ENCODE peak calls at places on chromosome 1, in five cellular contexts. I is GM12878, Q is HepG2, K is HCT116, P is SK-N-SH. W is an unnamed sample.

GRCh38 chr1:30955448-30956015 is 47.0 kb upstream of the SDC3 start:
- DNase-seq in I (no peak), Q (no peak), K (no peak), P (no peak), W (no peak)

GRCh38 chr1:41955461-41956159 is 36.9 kb upstream of the HIVEP3 start:
- DNase-seq in I (peak), Q (no peak), K (peak), P (no peak), W (no peak)

GRCh38 chr1:55204997-55205396 is 10.2 kb downstream of the USP24 start:
- DNase-seq in I (no peak), Q (peak), K (no peak), P (no peak), W (no peak)

GRCh38 chr1:22661880-22662279 is 8.8 kb downstream of the C1QB start:
- DNase-seq in I (no peak), Q (no peak), K (no peak), P (no peak), W (no peak)

GRCh38 chr1:222790115-222790514 is 24.7 kb upstream of the DISP1 start:
- DNase-seq in I (no peak), Q (no peak), K (no peak), P (no peak), W (no peak)

GRCh38 chr1:234658143-234658542 is 48.2 kb upstream of the IRF2BP2 start:
- DNase-seq in I (no peak), Q (peak), K (peak), P (no peak), W (peak)

GRCh38 chr1:190000365-190000872 is 477.2 kb downstream of the BRINP3 start:
- DNase-seq in I (no peak), Q (no peak), K (no peak), P (no peak), W (no peak)

GRCh38 chr1:230283678-230284077 is 142.5 kb downstream of the PGBD5 start:
- DNase-seq in I (no peak), Q (no peak), K (no peak), P (no peak), W (no peak)

GRCh38 chr1:192057766-192058165 is 100.5 kb upstream of the RGS18 start:
- DNase-seq in I (no peak), Q (no peak), K (no peak), P (no peak), W (no peak)

GRCh38 chr1:31798433-31799195 is 17.2 kb downstream of the SPOCD1 start:
- DNase-seq in I (no peak), Q (peak), K (no peak), P (no peak), W (no peak)

GRCh38 chr1:38137164-38137563 is 90.6 kb upstream of the POU3F1 start:
- DNase-seq in I (no peak), Q (no peak), K (no peak), P (no peak), W (no peak)

GRCh38 chr1:52674497-52675384 is 23.4 kb downstream of the COA7 start:
- DNase-seq in I (no peak), Q (no peak), K (no peak), P (no peak), W (no peak)

GRCh38 chr1:112328600-112328999 is 67.4 kb upstream of the CTTNBP2NL start:
- DNase-seq in I (no peak), Q (no peak), K (no peak), P (no peak), W (no peak)

GRCh38 chr1:112322018-112322417 is 74.0 kb upstream of the CTTNBP2NL start:
- DNase-seq in I (no peak), Q (no peak), K (no peak), P (no peak), W (no peak)

GRCh38 chr1:112322983-112323678 is 72.9 kb upstream of the CTTNBP2NL start:
- DNase-seq in I (no peak), Q (no peak), K (no peak), P (peak), W (no peak)

GRCh38 chr1:112320035-112320429 is 76.0 kb upstream of the CTTNBP2NL start:
- DNase-seq in I (no peak), Q (no peak), K (no peak), P (no peak), W (no peak)

DNA sequence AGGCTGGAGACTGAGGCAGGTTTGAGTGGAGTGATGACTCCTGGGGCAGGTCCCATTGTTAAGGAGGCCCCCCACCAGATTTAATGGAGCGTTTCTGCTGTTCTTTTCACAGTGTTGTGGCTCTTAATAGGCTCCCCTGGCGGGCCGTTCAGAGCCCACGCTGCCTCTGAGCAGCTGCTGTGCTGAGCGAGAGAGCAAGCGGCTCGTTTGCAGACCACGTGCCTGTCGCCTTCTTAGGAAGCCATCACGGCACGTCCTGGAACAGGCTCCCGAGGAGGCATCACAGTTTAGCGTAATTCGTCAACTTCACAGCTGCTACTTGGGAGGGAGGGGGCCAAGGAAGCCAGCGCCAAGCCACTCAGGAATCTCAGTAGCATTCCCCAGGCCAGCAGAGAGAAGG is 70.5 kb upstream of the CTTNBP2NL start:
- DNase-seq in I (no peak), Q (no peak), K (no peak), P (no peak), W (no peak)
- TF ChIP-seq JUND in I (no peak), Q (no peak), K (no peak), P (no peak), W (no peak)

GRCh38 chr1:203041351-203041932 is 15.2 kb downstream of the PPFIA4 start:
- DNase-seq in I (no peak), Q (no peak), K (no peak), P (no peak), W (no peak)
- TF ChIP-seq JUND in I (no peak), Q (no peak), K (no peak), P (no peak), W (no peak)

DNA sequence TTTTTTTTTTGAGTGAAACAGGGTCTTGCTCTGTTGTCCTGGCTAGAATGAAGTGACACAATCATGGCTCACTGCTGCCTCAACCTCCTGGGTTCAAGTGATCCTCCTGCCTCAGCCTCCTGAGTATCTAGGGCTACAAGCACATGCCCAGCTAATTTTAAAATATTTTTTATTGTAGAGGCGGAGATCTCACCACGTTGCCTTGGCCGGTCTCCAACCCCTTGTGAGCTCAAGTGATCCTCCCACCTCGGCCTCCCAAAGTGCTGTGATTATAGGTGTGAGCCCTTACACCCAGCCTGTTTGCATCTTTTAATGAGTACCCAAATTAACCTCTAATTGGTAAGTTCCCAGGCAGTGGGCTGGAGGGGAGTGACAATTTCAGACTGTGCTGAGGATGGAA is 20.6 kb downstream of the TEX35 start:
- DNase-seq in I (no peak), Q (no peak), K (no peak), P (no peak), W (no peak)
- TF ChIP-seq JUND in I (no peak), Q (no peak), K (no peak), P (no peak), W (no peak)

GRCh38 chr1:176998396-176998795 is 166.1 kb downstream of the ASTN1 start:
- DNase-seq in I (no peak), Q (no peak), K (no peak), P (no peak), W (no peak)
- TF ChIP-seq JUND in I (no peak), Q (no peak), K (no peak), P (no peak), W (no peak)

GRCh38 chr1:212487774-212488435 is 55.2 kb downstream of the NENF start:
- DNase-seq in I (no peak), Q (no peak), K (no peak), P (no peak), W (no peak)

GRCh38 chr1:212486591-212486963 is 53.9 kb downstream of the NENF start:
- DNase-seq in I (no peak), Q (no peak), K (no peak), P (no peak), W (no peak)

GRCh38 chr1:212487286-212487685 is 54.6 kb downstream of the NENF start:
- DNase-seq in I (no peak), Q (no peak), K (no peak), P (no peak), W (no peak)

GRCh38 chr1:212485218-212485609 is 52.5 kb downstream of the NENF start:
- DNase-seq in I (no peak), Q (no peak), K (no peak), P (no peak), W (no peak)

DNA sequence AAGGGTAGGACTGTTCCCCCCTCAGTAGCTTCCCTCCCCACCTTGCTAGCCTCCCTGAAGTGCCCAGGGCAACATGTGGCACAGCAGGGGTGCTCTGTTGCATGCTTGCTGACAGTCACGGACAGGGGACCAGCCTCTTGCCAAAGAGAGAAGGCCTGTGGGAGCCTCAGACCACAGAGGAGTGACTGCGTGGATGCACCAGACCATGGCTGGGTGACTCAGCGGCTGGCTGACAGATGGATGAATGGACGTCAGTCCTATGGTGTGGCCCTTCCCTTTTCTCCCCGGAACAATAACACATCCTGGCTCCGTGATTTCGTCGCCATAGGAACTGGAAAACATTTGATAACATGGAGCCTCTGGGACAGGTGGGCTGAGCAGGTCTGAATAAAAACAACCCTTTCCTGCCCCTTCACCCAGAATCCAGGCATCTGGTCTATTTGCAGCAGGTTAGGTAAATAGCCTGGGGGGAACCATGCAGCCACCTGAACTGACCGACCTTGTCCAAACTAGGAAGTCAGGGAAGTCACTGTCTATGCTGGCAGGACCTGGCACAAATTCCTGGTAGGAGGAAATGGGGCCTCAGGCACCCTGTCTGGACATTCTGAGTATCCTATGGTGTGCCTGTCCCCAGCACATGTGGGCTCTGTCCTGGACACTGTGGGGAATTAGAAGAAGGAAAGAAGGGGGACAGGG is 53.3 kb downstream of the NENF start:
- DNase-seq in I (no peak), Q (peak), K (peak), P (peak), W (peak)
- TF ChIP-seq JUND in I (no peak), Q (no peak), K (peak), P (peak), W (no peak)

DNA sequence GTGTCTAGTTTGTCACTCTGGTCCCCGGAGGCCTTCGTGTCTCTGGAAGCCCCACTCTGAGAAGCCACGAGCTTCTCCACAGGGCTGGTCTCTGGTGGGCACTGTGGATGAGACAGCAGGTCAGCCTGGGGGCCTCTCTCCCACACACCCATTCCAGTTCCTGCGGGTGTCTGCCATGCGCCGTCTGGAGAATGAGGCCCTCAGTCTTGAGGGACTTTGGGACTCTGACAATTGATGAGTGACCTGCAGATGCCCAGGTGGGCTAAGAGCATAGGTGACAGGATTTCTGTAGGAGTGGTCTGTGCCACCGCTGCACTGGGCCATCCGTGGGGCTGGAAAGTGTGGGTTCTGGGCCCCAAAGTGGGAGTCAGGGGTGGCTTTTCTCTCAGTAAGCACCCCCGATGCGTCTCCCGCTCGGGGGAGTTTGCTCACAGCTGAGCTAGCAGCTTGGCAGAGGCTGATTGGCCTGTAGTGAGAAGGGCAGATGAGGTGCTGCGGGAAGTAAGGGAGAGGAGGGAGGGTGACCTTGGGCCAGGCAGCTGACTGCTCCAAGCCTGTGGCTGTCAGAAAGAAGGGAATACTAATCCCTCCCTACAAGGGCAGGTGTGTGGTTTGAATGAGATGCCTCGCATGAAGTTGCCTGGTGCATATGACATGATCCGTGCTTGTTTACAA is 26.4 kb downstream of the LHX4 start:
- DNase-seq in I (no peak), Q (no peak), K (no peak), P (no peak), W (no peak)
- TF ChIP-seq JUND in I (no peak), Q (no peak), K (no peak), P (no peak), W (no peak)

GRCh38 chr1:206921772-206922265 is at the start of gene FCMR:
- DNase-seq in I (peak), Q (peak), K (no peak), P (no peak), W (no peak)
- TF ChIP-seq JUND in I (no peak), Q (no peak), K (no peak), P (no peak), W (no peak)

GRCh38 chr1:90133133-90133532 is 138.2 kb downstream of the ZNF326 start:
- DNase-seq in I (no peak), Q (peak), K (peak), P (peak), W (peak)
- TF ChIP-seq JUND in I (no peak), Q (no peak), K (no peak), P (no peak), W (no peak)